ENCODE peak calls at places on chromosomes 16 and 17, in eight cellular contexts. K is mucosa of descending colon, W is retina, Z is HCEC 1CT, B is fibroblast of the conjunctiva, R is epithelial cell of proximal tubule, O is RCC 7860, X is amygdala. T is an unnamed sample.

GRCh38 chr17:17693253-17693954 is 12.1 kb downstream of the RAI1 start:
- DNase-seq in Z (no peak), W (peak), X (peak), K (peak), B (no peak), R (no peak), O (peak), T (no peak)

GRCh38 chr17:77453613-77454559 is 313.1 kb downstream of the SEC14L1 start:
- DNase-seq in W (no peak), K (peak), Z (no peak), O (no peak), X (no peak), R (no peak), B (no peak), T (peak)

GRCh38 chr17:7294614-7295153 is at the start of gene YBX2:
- DNase-seq in Z (no peak), K (peak), O (no peak), B (no peak), W (peak), R (no peak), X (no peak), T (peak)

GRCh38 chr17:7380321-7380720 is 568 bp upstream of the TNK1 start:
- DNase-seq in K (no peak), B (peak), R (no peak), O (no peak), X (no peak), W (peak), Z (no peak), T (no peak)

GRCh38 chr16:3112058-3112880 is at the start of gene ZNF205:
- DNase-seq in K (peak), Z (peak), B (no peak), W (peak), O (peak), R (no peak), X (peak), T (no peak)

GRCh38 chr17:28018439-28019070 is 23.9 kb upstream of the NLK start:
- DNase-seq in B (no peak), O (no peak), R (peak), K (no peak), Z (peak), W (no peak), X (no peak), T (no peak)

GRCh38 chr17:39621523-39622379 is 5.0 kb upstream of the PPP1R1B start:
- DNase-seq in O (peak), R (no peak), W (peak), X (peak), K (peak), Z (peak), B (peak), T (peak)

GRCh38 chr16:79402356-79402755 is 198.2 kb downstream of the MAF start:
- DNase-seq in X (no peak), B (no peak), Z (no peak), R (no peak), K (peak), O (no peak), W (no peak), T (no peak)

GRCh38 chr16:720990-721764 is at the start of gene ANTKMT:
- DNase-seq in W (no peak), B (peak), Z (peak), R (no peak), X (peak), K (peak), O (peak), T (peak)